ENCODE peak calls at places on chromosome 21, in five cellular contexts. One of them, this sample, is unnamed.

GRCh38 chr21:16976132-16976666 is 536.6 kb upstream of the CXADR start:
- DNase-seq in Panc1: no peak
- DNase-seq in A549: no peak
- DNase-seq in HL-60: no peak
- DNase-seq in HCT116: no peak
- DNase-seq in this sample: no peak

GRCh38 chr21:37484535-37485474 is 118.2 kb downstream of the DYRK1A start:
- DNase-seq in HL-60: no peak
- DNase-seq in Panc1: no peak
- DNase-seq in A549: no peak
- DNase-seq in HCT116: no peak
- DNase-seq in this sample: no peak

GRCh38 chr21:43345746-43346409 is 81.1 kb downstream of the SIK1 start:
- DNase-seq in HL-60: peak; percentile 86
- DNase-seq in Panc1: no peak
- DNase-seq in A549: peak; percentile 60
- DNase-seq in HCT116: no peak
- DNase-seq in this sample: no peak

GRCh38 chr21:25944672-25945213 is 210.0 kb downstream of the GABPA start:
- DNase-seq in HCT116: no peak
- DNase-seq in HL-60: no peak
- DNase-seq in Panc1: no peak
- DNase-seq in A549: no peak
- DNase-seq in this sample: no peak

GRCh38 chr21:28016571-28016970 is 976.1 kb downstream of the LTN1 start:
- DNase-seq in Panc1: no peak
- DNase-seq in A549: no peak
- DNase-seq in HCT116: no peak
- DNase-seq in HL-60: no peak
- DNase-seq in this sample: no peak

GRCh38 chr21:24280591-24280990 is 1326.7 kb downstream of the MRPL39 start:
- DNase-seq in HL-60: no peak
- DNase-seq in Panc1: no peak
- DNase-seq in HCT116: no peak
- DNase-seq in A549: no peak
- DNase-seq in this sample: no peak

GRCh38 chr21:25350056-25350455 is 257.2 kb downstream of the MRPL39 start:
- DNase-seq in A549: no peak
- DNase-seq in Panc1: no peak
- DNase-seq in HCT116: no peak
- DNase-seq in HL-60: no peak
- DNase-seq in this sample: no peak

GRCh38 chr21:29378814-29379213 is 80.1 kb downstream of the BACH1 start:
- DNase-seq in HCT116: no peak
- DNase-seq in HL-60: no peak
- DNase-seq in A549: no peak
- DNase-seq in Panc1: no peak
- DNase-seq in this sample: no peak

GRCh38 chr21:39612233-39613028 is at the start of gene B3GALT5:
- DNase-seq in HCT116: peak; percentile 15
- DNase-seq in Panc1: no peak
- DNase-seq in A549: no peak
- DNase-seq in HL-60: no peak
- DNase-seq in this sample: no peak

GRCh38 chr21:27393726-27394125 is 426.8 kb upstream of the ADAMTS5 start:
- DNase-seq in HCT116: no peak
- DNase-seq in HL-60: no peak
- DNase-seq in Panc1: no peak
- DNase-seq in A549: no peak
- DNase-seq in this sample: no peak

GRCh38 chr21:35609263-35609662 is 451.1 kb downstream of the SETD4 start:
- DNase-seq in Panc1: no peak
- DNase-seq in HCT116: no peak
- DNase-seq in HL-60: no peak
- DNase-seq in A549: no peak
- DNase-seq in this sample: no peak

GRCh38 chr21:37292041-37292440 is 24.9 kb upstream of the VPS26C start:
- DNase-seq in A549: no peak
- DNase-seq in Panc1: no peak
- DNase-seq in HL-60: no peak
- DNase-seq in HCT116: no peak
- DNase-seq in this sample: no peak

GRCh38 chr21:20721151-20721550 is 277.1 kb upstream of the NCAM2 start:
- DNase-seq in HL-60: no peak
- DNase-seq in HCT116: no peak
- DNase-seq in Panc1: no peak
- DNase-seq in A549: no peak
- DNase-seq in this sample: no peak

GRCh38 chr21:29656504-29657227 is 283.1 kb downstream of the GRIK1 start:
- DNase-seq in HL-60: peak; percentile 51
- DNase-seq in Panc1: peak; percentile 36
- DNase-seq in HCT116: no peak
- DNase-seq in A549: peak; percentile 8
- DNase-seq in this sample: no peak

GRCh38 chr21:29645666-29646553 is 293.9 kb downstream of the GRIK1 start:
- DNase-seq in Panc1: no peak
- DNase-seq in HCT116: no peak
- DNase-seq in HL-60: no peak
- DNase-seq in A549: no peak
- DNase-seq in this sample: no peak

GRCh38 chr21:46189959-46190490 is 5.8 kb upstream of the SPATC1L start:
- DNase-seq in Panc1: no peak
- DNase-seq in HCT116: no peak
- DNase-seq in HL-60: no peak
- DNase-seq in A549: no peak
- DNase-seq in this sample: no peak

GRCh38 chr21:46191686-46192575 is 7.7 kb upstream of the SPATC1L start:
- DNase-seq in A549: no peak
- DNase-seq in HL-60: no peak
- DNase-seq in HCT116: no peak
- DNase-seq in Panc1: no peak
- DNase-seq in this sample: no peak

GRCh38 chr21:46190491-46191131 is 6.4 kb upstream of the SPATC1L start:
- DNase-seq in HCT116: no peak
- DNase-seq in A549: no peak
- DNase-seq in HL-60: no peak
- DNase-seq in Panc1: no peak
- DNase-seq in this sample: no peak

GRCh38 chr21:46189213-46189958 is 5.1 kb upstream of the SPATC1L start:
- DNase-seq in A549: no peak
- DNase-seq in Panc1: no peak
- DNase-seq in HL-60: no peak
- DNase-seq in HCT116: no peak
- DNase-seq in this sample: no peak

DNA sequence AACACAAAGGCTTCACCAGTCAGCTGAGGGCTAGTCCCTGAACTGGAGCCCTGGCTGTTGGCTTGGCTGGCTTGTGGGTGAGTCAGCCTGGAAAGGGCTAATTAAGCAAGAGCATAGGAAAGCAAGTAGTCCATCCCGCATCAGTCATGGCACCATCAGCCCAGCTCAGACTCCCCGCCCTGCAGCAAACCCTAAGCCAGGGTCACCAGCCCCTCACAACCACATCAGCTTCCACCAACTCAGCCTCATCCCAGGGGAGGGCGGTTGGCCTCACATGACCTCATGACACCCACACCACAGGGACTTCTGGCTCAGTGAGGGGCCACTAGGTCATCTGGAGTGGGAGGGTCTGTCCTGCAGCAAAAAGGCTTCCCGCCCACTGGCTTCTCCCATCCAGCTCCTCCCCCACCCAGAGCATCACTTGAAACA is 7.0 kb upstream of the SPATC1L start:
- DNase-seq in HCT116: no peak
- DNase-seq in HL-60: no peak
- DNase-seq in Panc1: no peak
- DNase-seq in A549: no peak
- DNase-seq in this sample: no peak
- TF ChIP-seq REST in HCT116: no peak
- TF ChIP-seq REST in HL-60: no peak
- TF ChIP-seq REST in Panc1: no peak
- TF ChIP-seq REST in A549: no peak
- TF ChIP-seq REST in this sample: no peak

GRCh38 chr21:15193937-15194336 is 129.1 kb upstream of the NRIP1 start:
- DNase-seq in Panc1: no peak
- DNase-seq in A549: no peak
- DNase-seq in HL-60: no peak
- DNase-seq in HCT116: no peak
- DNase-seq in this sample: no peak

GRCh38 chr21:15192243-15192642 is 127.4 kb upstream of the NRIP1 start:
- DNase-seq in Panc1: no peak
- DNase-seq in A549: peak; percentile 71
- DNase-seq in HCT116: no peak
- DNase-seq in HL-60: no peak
- DNase-seq in this sample: no peak

GRCh38 chr21:15191342-15191741 is 126.5 kb upstream of the NRIP1 start:
- DNase-seq in HCT116: no peak
- DNase-seq in Panc1: no peak
- DNase-seq in HL-60: no peak
- DNase-seq in A549: no peak
- DNase-seq in this sample: no peak

GRCh38 chr21:15190837-15191236 is 126.0 kb upstream of the NRIP1 start:
- DNase-seq in Panc1: no peak
- DNase-seq in HL-60: no peak
- DNase-seq in A549: no peak
- DNase-seq in HCT116: no peak
- DNase-seq in this sample: no peak

DNA sequence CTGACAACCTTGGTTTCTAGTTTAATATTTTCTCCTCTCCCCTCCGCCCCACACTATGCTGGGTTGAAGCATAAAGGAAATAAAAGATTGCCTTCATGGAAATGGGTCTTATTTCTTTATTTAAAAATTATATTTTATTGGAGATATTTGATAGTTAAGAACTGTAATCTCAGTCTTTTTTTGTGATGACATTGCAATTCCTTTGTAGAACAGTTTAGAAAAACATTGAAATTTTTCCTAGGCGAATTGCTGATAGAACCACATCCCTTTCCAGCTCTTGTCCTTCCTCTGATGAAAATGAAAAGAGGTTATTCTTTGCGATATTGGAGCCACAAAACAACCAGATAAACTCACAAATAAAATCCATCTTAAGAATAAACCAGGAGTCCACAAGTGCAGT is 125.6 kb upstream of the NRIP1 start:
- DNase-seq in HCT116: no peak
- DNase-seq in A549: no peak
- DNase-seq in Panc1: no peak
- DNase-seq in HL-60: no peak
- DNase-seq in this sample: no peak
- TF ChIP-seq REST in HCT116: no peak
- TF ChIP-seq REST in A549: no peak
- TF ChIP-seq REST in Panc1: no peak
- TF ChIP-seq REST in HL-60: no peak
- TF ChIP-seq REST in this sample: no peak

DNA sequence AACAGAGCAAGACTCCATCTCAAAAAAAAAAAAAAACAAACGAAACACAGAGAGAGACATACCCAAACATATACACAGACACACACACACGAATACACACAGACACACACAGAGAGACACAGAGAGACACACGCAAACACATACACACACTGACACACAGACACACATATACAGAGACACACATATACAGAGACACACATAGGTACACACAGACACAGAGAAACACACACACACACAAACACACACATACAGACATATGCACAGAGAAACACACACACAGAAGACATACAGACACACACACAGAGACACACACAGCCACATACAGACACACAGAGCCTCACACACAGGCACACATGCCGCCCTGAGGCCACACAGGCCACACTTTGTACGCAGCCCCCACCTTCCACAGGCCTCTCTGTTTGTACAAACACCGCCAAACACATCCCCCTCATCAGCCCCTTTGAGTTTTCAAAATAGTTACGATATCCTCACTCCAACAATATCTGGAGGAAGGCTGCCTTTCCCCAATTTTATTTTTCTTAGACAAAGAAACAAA is 57.5 kb upstream of the ABCG1 start:
- DNase-seq in HL-60: no peak
- DNase-seq in HCT116: no peak
- DNase-seq in A549: no peak
- DNase-seq in Panc1: no peak
- DNase-seq in this sample: no peak
- TF ChIP-seq REST in HL-60: no peak
- TF ChIP-seq REST in HCT116: no peak
- TF ChIP-seq REST in A549: no peak
- TF ChIP-seq REST in Panc1: no peak
- TF ChIP-seq REST in this sample: no peak

DNA sequence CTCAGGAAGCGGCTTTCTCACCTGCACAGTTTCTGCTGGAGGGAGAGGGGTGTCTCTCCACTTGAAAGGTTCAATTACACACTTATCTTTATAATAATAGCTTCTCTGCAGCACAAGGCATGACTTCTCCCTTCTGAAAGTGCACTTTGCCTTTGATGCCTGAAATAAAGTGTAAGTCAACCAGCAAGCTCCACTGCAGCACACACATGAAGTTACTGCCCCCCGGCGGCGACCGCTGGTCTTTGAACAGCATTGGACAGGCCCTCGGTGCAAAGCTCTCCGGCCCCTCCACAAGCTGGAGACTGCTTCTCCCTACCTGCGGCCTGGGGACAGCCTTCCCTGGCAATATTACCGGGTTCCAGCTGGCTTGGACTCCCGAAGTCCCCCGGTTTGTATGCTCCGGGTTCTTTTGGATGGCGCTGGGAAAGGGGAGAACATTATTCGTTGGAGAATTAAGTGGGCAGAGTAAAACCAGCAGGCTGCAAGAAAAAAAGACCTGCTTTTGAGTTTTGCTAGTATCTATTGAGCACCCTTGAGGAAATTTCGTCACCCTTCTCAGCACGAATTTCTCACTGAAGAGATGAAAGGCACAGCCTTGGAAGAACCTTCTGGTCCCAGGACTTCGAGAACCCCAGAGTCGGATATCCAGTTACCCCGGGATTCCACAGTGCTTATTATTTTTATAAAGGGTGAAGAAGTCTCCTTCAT is 11.8 kb downstream of the RCAN1 start:
- DNase-seq in HL-60: no peak
- DNase-seq in Panc1: no peak
- DNase-seq in A549: peak; percentile 63
- DNase-seq in HCT116: no peak
- DNase-seq in this sample: no peak
- TF ChIP-seq REST in HL-60: no peak
- TF ChIP-seq REST in Panc1: no peak
- TF ChIP-seq REST in A549: no peak
- TF ChIP-seq REST in HCT116: no peak
- TF ChIP-seq REST in this sample: no peak